ENCODE peak calls at places on chromosomes 5 and 9, in nine cellular contexts. G is endothelial cell of umbilical vein, H is bronchial epithelial cell, U is GM23338, R is lower lobe of right lung, Y is upper lobe of right lung, D is ovary, N is BJ, J is Caco-2. L is an unnamed sample.

GRCh38 chr5:3031733-3032378 is 280.4 kb upstream of the IRX2 start:
- DNase-seq in G (no peak), H (no peak), U (no peak), R (no peak), Y (no peak), D (no peak), N (no peak), J (no peak), L (no peak)

GRCh38 chr5:41629897-41630296 is 119.5 kb upstream of the PLCXD3 start:
- DNase-seq in G (no peak), H (no peak), U (no peak), R (no peak), Y (no peak), D (no peak), N (no peak), J (no peak), L (no peak)

GRCh38 chr9:36874921-36875320 is 159.1 kb downstream of the PAX5 start:
- DNase-seq in G (no peak), H (peak), U (no peak), R (no peak), Y (peak), D (no peak), N (no peak), J (no peak), L (no peak)

GRCh38 chr9:655875-656274 is 185.6 kb upstream of the DMRT1 start:
- DNase-seq in G (no peak), H (peak), U (no peak), R (peak), Y (peak), D (no peak), N (no peak), J (no peak), L (no peak)

GRCh38 chr9:35828716-35829083 is at the start of gene FAM221B:
- DNase-seq in G (no peak), H (no peak), U (peak), R (peak), Y (no peak), D (no peak), N (no peak), J (no peak), L (peak)

GRCh38 chr5:100131161-100131560 is 404.0 kb upstream of the FAM174A start:
- DNase-seq in G (peak), H (peak), U (no peak), R (no peak), Y (no peak), D (no peak), N (no peak), J (no peak), L (no peak)

GRCh38 chr5:42858709-42859108 is 47.0 kb upstream of the SELENOP start:
- DNase-seq in G (no peak), H (no peak), U (peak), R (no peak), Y (no peak), D (no peak), N (no peak), J (no peak), L (no peak)

GRCh38 chr5:168285696-168286095 is 5.7 kb upstream of the WWC1 start:
- DNase-seq in G (no peak), H (no peak), U (no peak), R (no peak), Y (no peak), D (no peak), N (no peak), J (no peak), L (no peak)

GRCh38 chr9:126521551-126521950 is 92.2 kb upstream of the LMX1B start:
- DNase-seq in G (no peak), H (no peak), U (no peak), R (peak), Y (no peak), D (no peak), N (no peak), J (no peak), L (no peak)

GRCh38 chr9:108477538-108478006 is 378.2 kb downstream of the ACTL7B start:
- DNase-seq in G (peak), H (peak), U (no peak), R (no peak), Y (no peak), D (no peak), N (no peak), J (no peak), L (no peak)

GRCh38 chr9:13095056-13095455 is 184.4 kb downstream of the MPDZ start:
- DNase-seq in G (no peak), H (no peak), U (no peak), R (no peak), Y (no peak), D (no peak), N (no peak), J (no peak), L (no peak)

GRCh38 chr5:93461751-93462150 is 119.3 kb downstream of the NR2F1-AS1 start:
- DNase-seq in G (no peak), H (peak), U (no peak), R (no peak), Y (no peak), D (no peak), N (no peak), J (no peak), L (no peak)

GRCh38 chr5:176364765-176365662 is at the start of gene ARL10:
- DNase-seq in G (peak), H (peak), U (peak), R (peak), Y (peak), D (peak), N (no peak), J (no peak), L (no peak)

GRCh38 chr5:118919016-118919415 is 69.3 kb downstream of the DTWD2 start:
- DNase-seq in G (no peak), H (no peak), U (no peak), R (no peak), Y (no peak), D (no peak), N (peak), J (no peak), L (no peak)

GRCh38 chr5:82728931-82729717 is 348.1 kb downstream of the TMEM167A start:
- DNase-seq in G (no peak), H (no peak), U (no peak), R (no peak), Y (no peak), D (no peak), N (no peak), J (no peak), L (no peak)

GRCh38 chr5:145557345-145557744 is 277.8 kb downstream of the PRELID2 start:
- DNase-seq in G (no peak), H (no peak), U (no peak), R (no peak), Y (no peak), D (no peak), N (no peak), J (no peak), L (no peak)

GRCh38 chr5:150372626-150373025 is 15.1 kb downstream of the TCOF1 start:
- DNase-seq in G (no peak), H (no peak), U (no peak), R (no peak), Y (no peak), D (no peak), N (no peak), J (no peak), L (no peak)

GRCh38 chr5:31098811-31099210 is 94.7 kb upstream of the CDH6 start:
- DNase-seq in G (no peak), H (peak), U (no peak), R (no peak), Y (no peak), D (no peak), N (no peak), J (no peak), L (no peak)

GRCh38 chr9:75229605-75230332 is 141.5 kb downstream of the OSTF1 start:
- DNase-seq in G (peak), H (peak), U (peak), R (peak), Y (no peak), D (no peak), N (no peak), J (no peak), L (peak)

GRCh38 chr5:96655506-96655905 is 6.7 kb upstream of the CAST start:
- DNase-seq in G (peak), H (peak), U (no peak), R (no peak), Y (no peak), D (no peak), N (no peak), J (no peak), L (no peak)

GRCh38 chr5:157994271-157994691 is 135.3 kb upstream of the CLINT1 start:
- DNase-seq in G (no peak), H (no peak), U (no peak), R (no peak), Y (no peak), D (no peak), N (no peak), J (no peak), L (peak)

GRCh38 chr9:91515074-91515687 is 91.5 kb upstream of the NFIL3 start:
- DNase-seq in G (peak), H (peak), U (peak), R (no peak), Y (no peak), D (peak), N (peak), J (no peak), L (peak)

GRCh38 chr9:7342229-7342628 is 457.3 kb downstream of the DMAC1 start:
- DNase-seq in G (no peak), H (no peak), U (peak), R (no peak), Y (no peak), D (no peak), N (no peak), J (no peak), L (no peak)
- TF ChIP-seq CTCF in G (no peak), H (no peak), U (no peak), R (no peak), Y (peak), D (no peak), N (peak), J (no peak), L (no peak)

DNA sequence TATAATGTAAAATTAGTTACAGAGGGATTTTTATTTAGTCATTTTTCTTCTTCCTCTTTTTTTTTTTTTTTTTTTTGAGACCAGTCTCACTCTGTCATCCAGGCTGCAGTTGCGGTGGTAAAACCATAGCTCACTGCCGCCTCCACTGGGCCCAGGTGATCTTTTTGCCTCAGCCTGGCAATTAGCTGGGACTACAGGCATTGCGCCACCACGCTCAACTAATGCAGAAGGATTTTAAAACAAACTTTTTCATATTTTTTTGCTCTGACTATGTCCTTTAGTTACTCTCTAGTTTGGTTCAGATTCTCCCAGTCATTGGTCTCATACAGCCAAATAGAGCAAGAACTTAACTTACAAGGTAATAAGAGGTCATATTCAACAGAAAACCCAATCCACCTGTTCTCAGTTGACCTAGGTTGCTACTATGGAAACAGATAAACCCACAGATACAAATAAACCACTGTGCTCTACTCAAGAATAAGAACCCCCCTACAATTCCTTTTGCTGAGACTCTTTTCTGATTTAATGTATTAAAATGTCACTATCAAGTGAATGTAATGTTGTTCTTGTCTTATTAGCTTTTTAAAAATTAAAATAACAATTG is 50.1 kb upstream of the TTC39B start:
- DNase-seq in G (no peak), H (no peak), U (peak), R (peak), Y (peak), D (no peak), N (no peak), J (no peak), L (peak)
- TF ChIP-seq CTCF in G (no peak), H (no peak), U (peak), R (no peak), Y (no peak), D (no peak), N (no peak), J (no peak), L (no peak)

GRCh38 chr9:106025449-106025848 is 331.1 kb downstream of the TMEM38B start:
- DNase-seq in G (no peak), H (peak), U (peak), R (no peak), Y (no peak), D (no peak), N (no peak), J (no peak), L (no peak)
- TF ChIP-seq CTCF in G (no peak), H (no peak), U (peak), R (no peak), Y (no peak), D (no peak), N (no peak), J (no peak), L (no peak)

DNA sequence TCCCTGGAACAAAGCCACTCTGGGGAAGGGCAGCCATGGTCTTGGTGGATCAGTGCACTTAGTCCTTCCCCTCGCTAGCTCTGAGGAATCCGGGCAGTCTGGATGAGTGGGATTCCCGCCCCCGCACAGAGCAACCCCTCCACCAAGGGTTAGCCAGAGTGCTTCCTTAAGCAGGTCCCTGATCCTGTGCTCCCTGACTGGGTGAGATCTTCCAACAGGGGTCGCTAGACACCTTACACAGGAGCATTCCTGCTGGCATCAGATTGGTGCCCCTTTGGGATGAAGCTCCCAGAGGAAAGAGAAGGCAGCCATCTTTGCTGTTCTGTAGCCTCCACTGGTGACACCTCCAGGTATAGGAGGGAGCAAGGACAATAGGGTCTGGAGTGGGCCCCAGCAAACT is 228.8 kb downstream of the AP3B1 start:
- DNase-seq in G (no peak), H (no peak), U (peak), R (no peak), Y (no peak), D (no peak), N (no peak), J (peak), L (no peak)
- TF ChIP-seq CTCF in G (no peak), H (no peak), U (peak), R (no peak), Y (no peak), D (no peak), N (peak), J (no peak), L (no peak)

GRCh38 chr5:132008961-132009680 is 2.3 kb downstream of the ACSL6 start:
- DNase-seq in G (no peak), H (peak), U (no peak), R (peak), Y (peak), D (no peak), N (no peak), J (peak), L (no peak)

GRCh38 chr5:132008163-132008473 is 3.3 kb downstream of the ACSL6 start:
- DNase-seq in G (no peak), H (peak), U (no peak), R (peak), Y (no peak), D (no peak), N (no peak), J (peak), L (no peak)

GRCh38 chr5:132006331-132007120 is 4.9 kb downstream of the ACSL6 start:
- DNase-seq in G (no peak), H (no peak), U (no peak), R (peak), Y (peak), D (no peak), N (no peak), J (no peak), L (no peak)

GRCh38 chr5:132005591-132005990 is 5.9 kb downstream of the ACSL6 start:
- DNase-seq in G (no peak), H (no peak), U (no peak), R (peak), Y (peak), D (no peak), N (no peak), J (no peak), L (no peak)

GRCh38 chr5:132007399-132008162 is 3.9 kb downstream of the ACSL6 start:
- DNase-seq in G (peak), H (peak), U (peak), R (peak), Y (peak), D (peak), N (no peak), J (peak), L (peak)
- TF ChIP-seq CTCF in G (peak), H (peak), U (peak), R (peak), Y (peak), D (no peak), N (peak), J (peak), L (peak)

GRCh38 chr5:137054792-137055191 is 444.3 kb downstream of the SPOCK1 start:
- DNase-seq in G (no peak), H (no peak), U (no peak), R (no peak), Y (no peak), D (no peak), N (no peak), J (no peak), L (no peak)

GRCh38 chr5:137055271-137055872 is 443.8 kb downstream of the SPOCK1 start:
- DNase-seq in G (no peak), H (no peak), U (no peak), R (no peak), Y (no peak), D (no peak), N (no peak), J (no peak), L (no peak)

GRCh38 chr5:137056676-137057075 is 442.4 kb downstream of the SPOCK1 start:
- DNase-seq in G (no peak), H (no peak), U (no peak), R (no peak), Y (no peak), D (no peak), N (no peak), J (no peak), L (no peak)

GRCh38 chr5:137054335-137054734 is 444.8 kb downstream of the SPOCK1 start:
- DNase-seq in G (no peak), H (peak), U (no peak), R (no peak), Y (no peak), D (no peak), N (no peak), J (no peak), L (no peak)

GRCh38 chr5:137051165-137051564 is 448.0 kb downstream of the SPOCK1 start:
- DNase-seq in G (peak), H (peak), U (peak), R (no peak), Y (no peak), D (no peak), N (no peak), J (no peak), L (peak)
- TF ChIP-seq CTCF in G (peak), H (peak), U (peak), R (no peak), Y (no peak), D (no peak), N (peak), J (peak), L (peak)

DNA sequence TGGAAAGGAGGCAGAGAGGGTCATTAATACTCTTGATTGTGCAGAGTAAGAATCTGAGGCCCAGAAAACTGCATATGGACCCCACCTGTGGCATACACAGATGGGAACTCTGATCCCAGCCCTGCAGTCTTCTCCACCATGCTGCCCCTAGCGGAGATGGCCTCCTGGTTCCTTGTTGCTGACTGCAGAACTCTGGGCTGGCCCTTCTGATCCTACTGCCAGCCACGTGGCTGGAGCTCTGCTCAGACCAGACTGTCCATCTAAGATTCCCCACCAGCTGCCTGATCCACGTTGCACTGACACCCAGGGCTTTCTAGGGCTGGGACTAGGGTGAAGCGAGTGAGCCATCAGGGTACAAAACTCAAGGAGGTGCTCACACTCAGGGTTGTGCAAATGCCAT is 245.7 kb upstream of the NR4A3 start:
- DNase-seq in G (no peak), H (no peak), U (peak), R (no peak), Y (no peak), D (no peak), N (no peak), J (no peak), L (no peak)
- TF ChIP-seq CTCF in G (no peak), H (no peak), U (no peak), R (no peak), Y (no peak), D (no peak), N (peak), J (peak), L (no peak)

GRCh38 chr5:170634236-170634990 is 130.6 kb downstream of the KCNIP1 start:
- DNase-seq in G (no peak), H (no peak), U (peak), R (no peak), Y (no peak), D (no peak), N (no peak), J (peak), L (peak)

GRCh38 chr5:170632266-170632984 is 128.6 kb downstream of the KCNIP1 start:
- DNase-seq in G (no peak), H (no peak), U (peak), R (no peak), Y (peak), D (no peak), N (no peak), J (peak), L (no peak)

GRCh38 chr5:170632985-170633234 is 129.1 kb downstream of the KCNIP1 start:
- DNase-seq in G (no peak), H (no peak), U (peak), R (peak), Y (peak), D (peak), N (no peak), J (peak), L (peak)

GRCh38 chr5:170631471-170632195 is 127.8 kb downstream of the KCNIP1 start:
- DNase-seq in G (no peak), H (no peak), U (peak), R (no peak), Y (peak), D (peak), N (no peak), J (peak), L (peak)

GRCh38 chr5:170633235-170634041 is 129.6 kb downstream of the KCNIP1 start:
- DNase-seq in G (peak), H (peak), U (peak), R (no peak), Y (peak), D (peak), N (peak), J (peak), L (peak)
- TF ChIP-seq CTCF in G (no peak), H (no peak), U (no peak), R (no peak), Y (no peak), D (no peak), N (no peak), J (no peak), L (no peak)

DNA sequence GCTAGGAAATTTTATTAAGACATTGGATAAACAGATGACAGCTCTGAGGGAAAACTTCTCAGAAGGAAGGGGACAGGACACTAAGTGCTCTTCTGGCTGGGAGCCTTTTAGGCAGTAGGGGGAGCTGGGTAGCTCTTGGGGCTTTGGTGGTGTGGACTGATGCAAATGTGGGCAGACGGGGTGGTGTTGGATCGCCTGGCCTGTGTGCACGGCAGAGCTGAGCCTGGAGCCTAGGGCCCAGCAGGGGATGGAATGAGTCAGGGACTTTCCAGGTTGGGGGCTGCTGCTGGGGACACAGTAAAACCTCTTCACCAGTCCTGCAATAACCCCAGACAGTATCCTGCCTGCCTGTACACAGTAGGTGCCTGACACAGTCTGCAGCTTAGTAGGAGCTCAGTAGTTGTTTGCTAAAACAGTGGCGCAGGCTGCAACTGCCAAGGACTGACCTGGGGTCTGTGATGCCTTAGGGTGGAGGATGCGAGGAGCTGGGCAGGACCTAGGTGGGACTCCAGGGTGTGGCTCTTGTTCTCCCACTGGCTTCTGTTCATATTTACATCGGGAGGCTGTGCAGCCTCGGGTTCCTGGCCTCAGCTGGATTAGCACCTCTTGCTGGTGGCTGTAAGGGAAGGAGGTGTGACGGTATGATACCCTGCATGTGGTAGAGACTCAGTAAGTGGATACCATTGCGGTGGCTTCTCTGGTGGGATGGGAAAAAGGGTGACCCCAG is 83.8 kb downstream of the DAB2IP start:
- DNase-seq in G (peak), H (peak), U (peak), R (no peak), Y (no peak), D (peak), N (peak), J (peak), L (peak)
- TF ChIP-seq CTCF in G (peak), H (peak), U (peak), R (peak), Y (peak), D (no peak), N (peak), J (peak), L (peak)

L was measured in Calu3.